ENCODE peak calls at places on chromosomes 13 and 19, in eight cellular contexts. Z, C, T, P, S, D, N and G are unnamed samples.

GRCh38 chr13:42997381-42997780 is 5.3 kb upstream of the EPSTI1 start:
- DNase-seq in Z (no peak), C (no peak), T (no peak), P (no peak), S (no peak), D (no peak), N (no peak), G (no peak)

GRCh38 chr19:12603714-12604113 is 6.9 kb downstream of the ZNF490 start:
- DNase-seq in Z (no peak), C (no peak), T (no peak), P (no peak), S (peak; percentile 39), D (peak; percentile 71), N (no peak), G (no peak)

GRCh38 chr13:102128216-102128800 is 273.5 kb downstream of the FGF14 start:
- DNase-seq in Z (no peak), C (no peak), T (no peak), P (no peak), S (no peak), D (no peak), N (no peak), G (no peak)

GRCh38 chr13:45683701-45684100 is 18.4 kb upstream of the CBY2 start:
- DNase-seq in Z (no peak), C (no peak), T (no peak), P (no peak), S (no peak), D (no peak), N (peak; percentile 28), G (no peak)

GRCh38 chr19:46691104-46691503 is 25.8 kb downstream of the PRKD2 start:
- DNase-seq in Z (no peak), C (no peak), T (no peak), P (no peak), S (no peak), D (no peak), N (no peak), G (no peak)

GRCh38 chr13:60047943-60048342 is 115.8 kb downstream of the DIAPH3 start:
- DNase-seq in Z (no peak), C (no peak), T (no peak), P (peak; percentile 5), S (no peak), D (no peak), N (peak; percentile 9), G (no peak)

GRCh38 chr13:30337061-30337601 is 29.8 kb upstream of the KATNAL1 start:
- DNase-seq in Z (no peak), C (no peak), T (no peak), P (no peak), S (no peak), D (no peak), N (no peak), G (no peak)

GRCh38 chr13:30033681-30034447 is 183.4 kb upstream of the UBL3 start:
- DNase-seq in Z (no peak), C (no peak), T (no peak), P (peak; percentile 29), S (no peak), D (peak; percentile 9), N (no peak), G (no peak)

GRCh38 chr19:34985249-34986022 is 14.7 kb upstream of the GRAMD1A start:
- DNase-seq in Z (peak; percentile 60), C (peak; percentile 78), T (peak; percentile 78), P (no peak), S (peak; percentile 37), D (peak; percentile 55), N (peak; percentile 38), G (peak; percentile 52)

GRCh38 chr19:3336680-3337523 is 29.5 kb upstream of the NFIC start:
- DNase-seq in Z (peak; percentile 95), C (peak; percentile 83), T (peak; percentile 96), P (peak; percentile 79), S (no peak), D (no peak), N (no peak), G (no peak)

GRCh38 chr19:53091413-53091812 is 11.8 kb downstream of the ZNF160 start:
- DNase-seq in Z (no peak), C (no peak), T (no peak), P (no peak), S (no peak), D (no peak), N (peak; percentile 61), G (peak; percentile 67)

GRCh38 chr19:8404391-8405151 is 8.5 kb upstream of the MARCHF2 start:
- DNase-seq in Z (peak; percentile 47), C (no peak), T (no peak), P (no peak), S (no peak), D (no peak), N (no peak), G (no peak)

DNA sequence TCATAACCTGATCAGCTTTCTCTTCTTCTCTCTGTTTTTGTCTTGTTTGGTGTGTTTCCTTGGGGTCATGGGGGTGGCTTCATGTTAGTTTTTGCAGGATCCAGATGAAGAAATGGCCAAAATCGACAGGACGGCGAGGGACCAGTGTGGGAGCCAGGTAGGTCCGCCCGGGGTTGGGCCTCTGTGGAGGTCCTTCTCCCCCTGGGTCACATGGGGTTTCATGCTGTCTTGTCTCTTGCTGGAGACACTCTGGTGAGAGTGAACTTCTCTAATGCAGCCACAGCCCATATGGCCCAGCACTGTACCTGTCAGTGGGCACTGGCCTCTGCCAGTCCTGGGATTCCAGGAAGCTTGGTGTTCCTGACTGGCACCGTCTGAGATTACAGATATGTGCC is 1.1 kb downstream of the CCNE1 start:
- DNase-seq in Z (peak; percentile 30), C (no peak), T (peak; percentile 50), P (no peak), S (no peak), D (no peak), N (no peak), G (no peak)
- H3K4me3 ChIP-seq in Z (peak overlapping the region; percentile 59), C (peak overlapping the region; percentile 36), T (no peak overlapping the region), P (peak overlapping the region; percentile 96), S (peak overlapping the region; percentile 43), D (peak overlapping the region; percentile 44), N (peak overlapping the region; percentile 68), G (peak overlapping the region; percentile 83)

GRCh38 chr19:55645512-55645881 is 2.0 kb downstream of the ZNF581 start:
- DNase-seq in Z (peak; percentile 14), C (no peak), T (no peak), P (no peak), S (no peak), D (no peak), N (no peak), G (no peak)

GRCh38 chr19:55647732-55648656 is at the start of gene CCDC106:
- DNase-seq in Z (peak; percentile 86), C (peak; percentile 79), T (peak; percentile 89), P (peak; percentile 80), S (peak; percentile 72), D (peak; percentile 55), N (peak; percentile 90), G (no peak)

GRCh38 chr19:55644842-55645511 is 1.5 kb downstream of the ZNF581 start:
- DNase-seq in Z (no peak), C (no peak), T (no peak), P (no peak), S (peak; percentile 40), D (no peak), N (no peak), G (no peak)

GRCh38 chr19:55648657-55649578 is 906 bp downstream of the CCDC106 start:
- DNase-seq in Z (peak; percentile 49), C (no peak), T (no peak), P (no peak), S (no peak), D (no peak), N (no peak), G (no peak)

GRCh38 chr19:55646889-55647731 is 902 bp upstream of the CCDC106 start:
- DNase-seq in Z (peak; percentile 31), C (no peak), T (no peak), P (no peak), S (peak; percentile 70), D (no peak), N (peak; percentile 50), G (no peak)
- H3K27ac ChIP-seq in Z (peak overlapping the region; percentile 80), C (peak overlapping the region; percentile 90), T (no peak overlapping the region), P (peak overlapping the region; percentile 98), S (peak overlapping the region; percentile 77), D (peak overlapping the region; percentile 55), N (no peak overlapping the region), G (no peak overlapping the region)

DNA sequence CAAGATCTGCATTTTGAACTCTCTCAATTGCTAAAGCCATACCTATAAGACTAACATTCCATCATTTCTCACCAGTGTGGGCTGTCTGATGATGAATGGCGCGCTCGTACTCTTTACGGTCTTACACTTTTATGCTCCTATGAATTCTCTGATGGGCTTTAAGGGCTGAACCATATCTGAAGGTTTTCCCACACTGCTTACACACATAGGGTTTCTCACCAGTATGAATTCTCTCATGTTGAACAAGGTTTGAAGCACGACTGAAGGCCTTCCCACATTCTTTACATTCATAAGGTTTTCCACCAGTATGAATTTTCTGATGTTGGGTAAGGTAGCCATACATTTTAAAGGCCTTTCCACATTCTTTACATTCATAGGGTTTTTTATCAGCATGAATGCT is 18.8 kb upstream of the ZNF607 start:
- DNase-seq in Z (no peak), C (no peak), T (no peak), P (peak; percentile 50), S (no peak), D (no peak), N (no peak), G (no peak)
- H3K9me3 ChIP-seq in Z (peaks cover 61% of the 10 kb centered on the region), C (peaks cover 28% of the 10 kb centered on the region), T (peaks cover 9% of the 10 kb centered on the region), P (peaks cover 100% of the 10 kb centered on the region), S (no peaks in the 10 kb centered on the region), D (peaks cover 69% of the 10 kb centered on the region), N (peaks cover 31% of the 10 kb centered on the region), G (peaks cover 1% of the 10 kb centered on the region)

GRCh38 chr13:24679686-24680085 is 522 bp upstream of the ATP12A start:
- DNase-seq in Z (no peak), C (no peak), T (no peak), P (no peak), S (no peak), D (no peak), N (peak; percentile 8), G (no peak)

GRCh38 chr13:24680258-24680920 is at the start of gene ATP12A:
- DNase-seq in Z (no peak), C (no peak), T (no peak), P (no peak), S (no peak), D (peak; percentile 42), N (peak; percentile 81), G (no peak)

GRCh38 chr13:24681930-24682329 is 1.7 kb downstream of the ATP12A start:
- DNase-seq in Z (no peak), C (no peak), T (no peak), P (no peak), S (no peak), D (no peak), N (no peak), G (no peak)

GRCh38 chr13:24682353-24682752 is 2.1 kb downstream of the ATP12A start:
- DNase-seq in Z (no peak), C (no peak), T (no peak), P (no peak), S (no peak), D (no peak), N (peak; percentile 11), G (no peak)

DNA sequence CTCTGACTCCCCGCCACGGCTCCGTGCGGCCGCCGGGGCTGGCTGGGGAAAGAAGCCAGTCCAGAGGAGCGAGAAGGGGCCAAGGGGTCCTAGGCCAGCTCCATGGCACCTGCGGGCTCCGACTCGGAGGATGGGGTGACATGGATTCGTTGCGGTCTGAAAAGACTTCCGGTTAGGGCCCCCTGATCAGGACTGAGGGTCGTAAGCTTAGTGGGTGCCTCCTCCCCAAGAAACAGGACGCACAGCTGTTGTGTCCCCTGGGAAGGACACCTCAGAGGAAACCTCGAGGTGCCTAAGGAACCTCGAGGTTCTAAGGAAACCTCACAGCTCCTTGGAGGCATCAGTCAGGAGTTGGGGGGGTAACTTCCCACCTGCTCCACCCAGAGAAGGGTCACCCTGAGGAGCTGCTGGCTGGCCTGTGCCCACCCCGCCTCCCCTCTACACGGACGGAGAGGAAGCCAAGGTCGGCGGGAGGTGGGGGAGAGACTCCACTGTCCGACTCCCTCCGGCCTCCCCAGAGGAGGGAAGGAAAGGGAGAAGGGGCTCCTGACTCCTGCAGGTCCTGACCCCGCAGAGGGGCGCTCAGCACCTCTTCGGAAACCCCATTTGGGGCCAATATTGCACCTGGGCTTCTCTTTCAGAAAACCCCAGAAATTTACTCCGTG is 845 bp downstream of the ATP12A start:
- DNase-seq in Z (no peak), C (no peak), T (no peak), P (no peak), S (no peak), D (no peak), N (no peak), G (no peak)
- H3K4me3 ChIP-seq in Z (peak overlapping the region; percentile 38), C (peak overlapping the region; percentile 32), T (no peak overlapping the region), P (no peak overlapping the region), S (no peak overlapping the region), D (no peak overlapping the region), N (peak overlapping the region; percentile 60), G (peak overlapping the region; percentile 81)